ENCODE peak calls at places on chromosomes 2 and 18, in nine cellular contexts. F, A, I, B, H, Z, Q, Y and C are unnamed samples.

GRCh38 chr18:61379827-61380226 is 46.6 kb downstream of the CDH20 start:
- DNase-seq in F (no peak), A (no peak), I (no peak), B (no peak), H (no peak), Z (no peak), Q (no peak), Y (no peak), C (no peak)

GRCh38 chr2:122451040-122451439 is 695.6 kb downstream of the TSN start:
- DNase-seq in F (peak), A (peak), I (no peak), B (peak), H (no peak), Z (no peak), Q (no peak), Y (no peak), C (no peak)

GRCh38 chr2:132589966-132590365 is 80.0 kb downstream of the LYPD1 start:
- DNase-seq in F (no peak), A (no peak), I (no peak), B (no peak), H (no peak), Z (no peak), Q (no peak), Y (no peak), C (no peak)

GRCh38 chr2:222819722-222820333 is 41.0 kb upstream of the ACSL3 start:
- DNase-seq in F (no peak), A (no peak), I (no peak), B (peak), H (no peak), Z (peak), Q (no peak), Y (no peak), C (peak)

GRCh38 chr18:59514193-59514592 is 155.1 kb upstream of the LMAN1 start:
- DNase-seq in F (peak), A (peak), I (no peak), B (no peak), H (peak), Z (no peak), Q (no peak), Y (peak), C (no peak)

GRCh38 chr18:702957-703659 is 9.3 kb downstream of the ENOSF1 start:
- DNase-seq in F (no peak), A (no peak), I (no peak), B (peak), H (no peak), Z (peak), Q (no peak), Y (peak), C (no peak)

GRCh38 chr2:123518387-123518786 is 506.7 kb upstream of the CNTNAP5 start:
- DNase-seq in F (no peak), A (no peak), I (no peak), B (peak), H (no peak), Z (no peak), Q (no peak), Y (no peak), C (no peak)

GRCh38 chr2:125405816-125406215 is 1250.1 kb upstream of the GYPC start:
- DNase-seq in F (no peak), A (no peak), I (no peak), B (peak), H (no peak), Z (peak), Q (no peak), Y (no peak), C (no peak)

GRCh38 chr2:23591111-23591510 is 206.1 kb downstream of the KLHL29 start:
- DNase-seq in F (no peak), A (no peak), I (no peak), B (no peak), H (no peak), Z (no peak), Q (no peak), Y (no peak), C (no peak)

GRCh38 chr2:58562281-58562680 is 321.2 kb upstream of the FANCL start:
- DNase-seq in F (no peak), A (no peak), I (no peak), B (peak), H (no peak), Z (no peak), Q (no peak), Y (no peak), C (no peak)

GRCh38 chr18:13611616-13612110 is 114.7 kb downstream of the FAM210A start:
- DNase-seq in F (no peak), A (no peak), I (no peak), B (no peak), H (no peak), Z (no peak), Q (no peak), Y (no peak), C (no peak)

GRCh38 chr2:231696004-231696367 is 12.3 kb upstream of the PTMA start:
- DNase-seq in F (no peak), A (peak), I (no peak), B (no peak), H (no peak), Z (peak), Q (no peak), Y (no peak), C (no peak)

GRCh38 chr2:200225943-200226342 is 80.5 kb upstream of the SPATS2L start:
- DNase-seq in F (no peak), A (no peak), I (no peak), B (no peak), H (no peak), Z (no peak), Q (no peak), Y (no peak), C (no peak)

GRCh38 chr2:108194409-108195132 is 45.2 kb upstream of the SULT1C3 start:
- DNase-seq in F (no peak), A (no peak), I (no peak), B (peak), H (no peak), Z (no peak), Q (no peak), Y (no peak), C (peak)

GRCh38 chr2:197798187-197798586 is 6.2 kb upstream of the PLCL1 start:
- DNase-seq in F (no peak), A (no peak), I (no peak), B (no peak), H (no peak), Z (no peak), Q (no peak), Y (no peak), C (no peak)

GRCh38 chr18:40984856-40985255 is 970.2 kb upstream of the PIK3C3 start:
- DNase-seq in F (no peak), A (no peak), I (no peak), B (no peak), H (no peak), Z (no peak), Q (no peak), Y (no peak), C (no peak)

GRCh38 chr2:214436470-214436869 is 25.6 kb downstream of the VWC2L start:
- DNase-seq in F (no peak), A (no peak), I (no peak), B (no peak), H (no peak), Z (no peak), Q (no peak), Y (no peak), C (no peak)

GRCh38 chr2:119683074-119683716 is 4.2 kb downstream of the TMEM177 start:
- DNase-seq in F (peak), A (no peak), I (no peak), B (no peak), H (no peak), Z (no peak), Q (no peak), Y (no peak), C (no peak)

GRCh38 chr2:209367091-209367747 is 56.6 kb upstream of the MAP2 start:
- DNase-seq in F (no peak), A (no peak), I (no peak), B (no peak), H (no peak), Z (no peak), Q (no peak), Y (no peak), C (no peak)

GRCh38 chr2:174902491-174903242 is 102.5 kb downstream of the CHN1 start:
- DNase-seq in F (no peak), A (no peak), I (no peak), B (no peak), H (no peak), Z (no peak), Q (no peak), Y (no peak), C (no peak)

GRCh38 chr2:226187601-226188000 is 612.0 kb downstream of the IRS1 start:
- DNase-seq in F (no peak), A (no peak), I (no peak), B (no peak), H (no peak), Z (peak), Q (no peak), Y (no peak), C (no peak)

DNA sequence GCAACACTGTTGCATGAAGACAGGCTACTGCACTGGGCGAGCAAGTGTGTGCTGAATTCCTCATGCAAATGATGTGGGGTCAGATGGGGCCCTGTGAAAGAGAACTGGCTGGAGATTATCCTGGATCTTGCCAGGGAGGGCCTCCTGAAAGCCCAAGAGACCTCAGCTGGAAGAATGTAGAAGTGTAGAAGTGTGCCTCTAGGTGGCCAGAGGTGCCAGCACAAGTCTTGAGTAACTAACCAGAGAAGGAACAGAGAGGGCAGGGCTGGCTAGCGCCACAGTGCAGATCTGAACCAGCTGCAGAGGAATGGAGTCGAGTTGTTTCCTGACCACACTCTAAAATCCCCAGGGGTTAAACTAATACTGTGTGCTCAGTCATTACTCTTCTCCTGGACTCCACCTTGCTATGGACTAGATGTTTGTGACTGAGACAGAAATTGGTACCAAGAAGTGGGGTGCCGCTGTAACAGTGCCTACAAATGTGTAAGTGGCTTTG is 399.3 kb downstream of the LRATD1 start:
- DNase-seq in F (peak), A (peak), I (peak), B (peak), H (no peak), Z (no peak), Q (no peak), Y (no peak), C (peak)
- TF ChIP-seq CTCF in F (peak), A (peak), I (peak), B (peak), H (no peak), Z (no peak), Q (no peak), Y (no peak), C (peak)

GRCh38 chr2:162318280-162319222 is at the start of gene IFIH1:
- DNase-seq in F (peak), A (peak), I (peak), B (peak), H (peak), Z (peak), Q (peak), Y (peak), C (peak)
- TF ChIP-seq CTCF in F (peak), A (peak), I (peak), B (peak), H (peak), Z (peak), Q (peak), Y (no peak), C (peak)

DNA sequence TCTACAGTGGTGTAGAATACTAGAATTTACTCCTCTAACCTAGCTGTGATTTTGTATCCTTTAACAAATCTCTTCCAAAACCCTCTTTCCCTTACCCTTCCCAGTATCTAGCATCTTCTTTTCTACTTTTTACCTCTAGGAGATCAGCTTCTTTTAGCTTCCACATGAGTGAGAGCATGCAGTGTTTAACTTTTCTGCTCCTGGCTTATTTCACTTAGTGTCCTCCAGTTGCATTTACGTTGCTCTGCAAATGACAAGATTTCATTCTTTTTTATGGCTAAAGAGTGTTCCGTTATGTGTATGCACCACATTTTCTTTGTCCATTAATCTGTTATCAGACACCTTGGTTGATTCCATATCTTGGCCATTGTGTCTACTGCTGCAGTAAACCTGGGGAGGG is 228.5 kb downstream of the PRKCE start:
- DNase-seq in F (no peak), A (no peak), I (no peak), B (no peak), H (no peak), Z (no peak), Q (no peak), Y (no peak), C (no peak)
- TF ChIP-seq CTCF in F (no peak), A (no peak), I (no peak), B (no peak), H (no peak), Z (no peak), Q (no peak), Y (no peak), C (no peak)

GRCh38 chr2:29314816-29315571 is 199.8 kb downstream of the CLIP4 start:
- DNase-seq in F (no peak), A (peak), I (peak), B (peak), H (no peak), Z (no peak), Q (peak), Y (no peak), C (peak)
- TF ChIP-seq CTCF in F (no peak), A (no peak), I (peak), B (peak), H (no peak), Z (peak), Q (no peak), Y (no peak), C (no peak)

GRCh38 chr2:46612675-46613074 is 133.3 kb downstream of the TMEM247 start:
- DNase-seq in F (no peak), A (no peak), I (no peak), B (no peak), H (no peak), Z (no peak), Q (no peak), Y (no peak), C (no peak)

GRCh38 chr2:46610014-46610413 is 130.6 kb downstream of the TMEM247 start:
- DNase-seq in F (no peak), A (no peak), I (no peak), B (no peak), H (no peak), Z (no peak), Q (no peak), Y (no peak), C (no peak)

GRCh38 chr2:46621499-46621898 is 142.1 kb downstream of the TMEM247 start:
- DNase-seq in F (no peak), A (no peak), I (no peak), B (no peak), H (no peak), Z (no peak), Q (no peak), Y (no peak), C (no peak)

DNA sequence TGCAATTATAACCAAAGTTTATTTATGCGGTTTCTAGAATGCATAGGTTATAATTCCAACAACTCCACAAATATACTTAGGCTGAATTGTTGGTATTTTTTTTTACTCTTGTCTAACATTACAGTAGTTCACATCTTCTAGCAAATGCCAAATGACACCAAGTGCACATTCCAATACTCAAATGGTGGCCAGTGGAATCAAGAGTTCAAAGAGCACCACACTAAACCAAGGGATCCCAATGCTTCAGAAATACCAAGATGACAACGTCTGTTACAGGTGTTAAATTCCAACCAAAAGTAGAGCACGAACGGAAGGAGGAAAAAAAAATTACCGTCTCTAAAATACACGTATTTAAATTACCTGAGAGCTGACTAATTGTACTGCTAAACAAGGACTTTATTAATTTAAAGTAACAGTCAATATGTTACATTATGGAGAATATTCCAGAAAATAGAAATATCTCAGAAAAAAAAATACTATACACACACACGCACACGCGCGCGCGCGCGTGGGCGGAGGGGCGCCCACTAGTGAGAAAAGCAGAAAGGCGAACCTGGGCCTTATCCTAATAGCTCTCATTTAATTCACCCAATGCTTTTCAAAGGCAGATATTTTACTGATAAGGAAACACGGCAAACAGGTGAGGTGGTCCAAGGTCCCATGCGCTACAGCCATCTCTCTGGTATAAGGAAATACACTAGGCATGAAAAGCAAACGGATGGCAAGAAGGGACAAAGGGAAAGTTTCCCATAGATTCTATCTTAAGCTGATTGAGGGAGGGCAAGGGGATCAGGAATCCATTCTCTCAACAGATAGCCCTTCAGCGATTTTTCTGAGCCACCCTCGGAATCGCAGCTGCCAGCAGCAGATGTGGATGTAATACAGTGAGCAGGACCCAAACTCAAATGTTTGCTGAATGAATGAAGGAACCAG is 136.5 kb downstream of the TMEM247 start:
- DNase-seq in F (no peak), A (peak), I (peak), B (peak), H (no peak), Z (no peak), Q (no peak), Y (peak), C (peak)
- TF ChIP-seq CTCF in F (peak), A (peak), I (peak), B (peak), H (no peak), Z (no peak), Q (peak), Y (no peak), C (peak)

GRCh38 chr18:63346031-63346430 is 21.0 kb downstream of the KDSR start:
- DNase-seq in F (no peak), A (no peak), I (no peak), B (no peak), H (peak), Z (no peak), Q (no peak), Y (no peak), C (no peak)

GRCh38 chr18:63344263-63344662 is 22.7 kb downstream of the KDSR start:
- DNase-seq in F (no peak), A (no peak), I (no peak), B (no peak), H (no peak), Z (no peak), Q (no peak), Y (no peak), C (no peak)

GRCh38 chr18:63339920-63340484 is 20.4 kb upstream of the BCL2 start:
- DNase-seq in F (peak), A (peak), I (no peak), B (peak), H (peak), Z (no peak), Q (no peak), Y (no peak), C (no peak)

GRCh38 chr18:63344918-63345317 is 22.1 kb downstream of the KDSR start:
- DNase-seq in F (no peak), A (no peak), I (no peak), B (no peak), H (no peak), Z (no peak), Q (no peak), Y (no peak), C (no peak)

GRCh38 chr18:63342206-63342605 is 22.6 kb upstream of the BCL2 start:
- DNase-seq in F (peak), A (peak), I (no peak), B (peak), H (no peak), Z (no peak), Q (no peak), Y (no peak), C (peak)
- TF ChIP-seq CTCF in F (peak), A (peak), I (peak), B (peak), H (no peak), Z (peak), Q (peak), Y (no peak), C (peak)

DNA sequence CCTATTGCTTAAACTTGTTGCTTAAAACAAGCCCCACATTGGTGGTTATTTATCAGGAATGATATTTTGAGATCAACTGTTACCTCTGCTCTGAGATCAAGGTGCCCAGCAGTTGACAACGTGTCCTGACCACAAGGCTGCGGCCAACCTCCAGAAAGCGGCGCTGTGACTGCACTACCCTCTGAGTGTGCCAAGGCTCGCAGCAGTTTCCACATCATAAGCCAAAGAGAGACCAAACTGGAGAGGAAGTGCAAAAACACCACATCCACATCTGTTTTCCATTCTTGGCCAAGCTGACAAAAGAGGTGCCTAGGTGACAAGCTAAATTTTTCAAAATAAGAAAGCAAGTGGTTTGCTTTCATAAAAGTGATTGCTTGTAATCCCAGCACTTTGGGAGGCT is 410.8 kb upstream of the POU3F3 start:
- DNase-seq in F (no peak), A (no peak), I (no peak), B (no peak), H (no peak), Z (no peak), Q (no peak), Y (no peak), C (no peak)
- TF ChIP-seq CTCF in F (no peak), A (no peak), I (no peak), B (no peak), H (no peak), Z (no peak), Q (no peak), Y (no peak), C (no peak)

GRCh38 chr2:11389551-11390528 is 45.4 kb upstream of the ROCK2 start:
- DNase-seq in F (no peak), A (no peak), I (no peak), B (peak), H (no peak), Z (no peak), Q (no peak), Y (peak), C (no peak)
- TF ChIP-seq CTCF in F (no peak), A (no peak), I (no peak), B (no peak), H (no peak), Z (no peak), Q (no peak), Y (no peak), C (no peak)